ENCODE peak calls at places on chromosomes 7 and 10, in six cellular contexts. D is breast epithelium, J is tibial artery, B is endothelial cell of umbilical vein, A is GM23248, L is heart right ventricle. P is an unnamed sample.

GRCh38 chr7:26508917-26509316 is 217.3 kb downstream of the SNX10 start:
- DNase-seq in A (no peak), L (no peak), B (no peak), J (no peak), D (no peak), P (no peak)

GRCh38 chr10:95201736-95202135 is 7.7 kb downstream of the ACSM6 start:
- DNase-seq in B (no peak), D (no peak), J (no peak), L (no peak), A (peak; percentile 74), P (no peak)

GRCh38 chr7:138755331-138755747 is 42.5 kb upstream of the TMEM213 start:
- DNase-seq in A (no peak), L (no peak), D (no peak), J (no peak), B (no peak), P (no peak)

GRCh38 chr10:71795248-71795647 is 21.9 kb upstream of the VSIR start:
- DNase-seq in B (peak; percentile 24), L (no peak), A (peak; percentile 49), J (no peak), D (no peak), P (no peak)

GRCh38 chr10:18793951-18794350 is 134.7 kb downstream of the ARL5B start:
- DNase-seq in A (peak; percentile 32), J (no peak), D (no peak), L (no peak), B (no peak), P (no peak)

GRCh38 chr7:23343806-23344500 is 44.8 kb downstream of the MALSU1 start:
- DNase-seq in B (peak; percentile 26), D (no peak), L (no peak), A (no peak), J (no peak), P (no peak)

GRCh38 chr7:148253629-148254028 is 336.9 kb upstream of the C7orf33 start:
- DNase-seq in B (no peak), J (no peak), D (no peak), L (no peak), A (no peak), P (no peak)

GRCh38 chr7:149254181-149254858 is 7.7 kb upstream of the ZNF783 start:
- DNase-seq in J (no peak), D (peak; percentile 41), B (no peak), L (no peak), A (no peak), P (no peak)

GRCh38 chr7:1388936-1389335 is 70.3 kb downstream of the MICALL2 start:
- DNase-seq in L (no peak), A (no peak), J (no peak), D (no peak), B (no peak), P (no peak)

DNA sequence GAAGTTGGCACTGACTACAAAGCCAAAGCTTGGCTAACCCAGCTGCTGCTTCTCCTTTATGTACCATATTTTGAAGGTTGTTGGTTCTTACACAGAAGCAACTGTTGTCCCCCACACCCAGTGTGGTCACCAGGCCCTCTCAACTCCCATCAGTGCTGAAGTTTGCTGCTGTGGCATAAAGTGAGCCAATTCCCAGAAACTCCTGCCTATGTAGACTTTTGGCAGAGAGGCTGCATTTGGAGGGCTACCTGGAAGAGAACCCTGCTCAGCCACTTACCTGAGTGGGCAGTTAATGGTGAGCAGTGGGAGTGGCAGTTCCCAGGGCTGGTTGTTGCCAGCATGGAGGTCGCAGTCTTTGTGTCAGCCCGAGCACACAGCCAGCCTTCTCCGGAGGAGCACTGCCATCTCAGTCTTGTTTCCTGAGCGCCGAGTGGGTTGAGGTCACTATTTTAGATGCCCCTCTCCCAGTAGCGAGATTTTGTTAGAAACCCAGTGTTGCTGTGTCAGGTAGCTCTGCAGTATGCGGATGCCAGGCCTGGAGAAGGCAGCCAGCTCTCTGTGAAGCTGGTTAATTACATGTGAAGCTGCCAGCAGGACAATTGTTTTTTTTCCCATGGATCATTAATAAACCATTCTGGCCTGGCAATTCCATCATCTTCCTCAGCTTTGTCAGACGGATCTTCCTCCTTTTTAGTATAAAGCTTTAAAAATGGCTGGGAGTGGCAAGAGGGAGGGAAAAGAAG is 24.5 kb downstream of the LRRC4 start:
- DNase-seq in A (no peak), D (no peak), J (no peak), B (no peak), L (no peak), P (peak; percentile 23)
- H3K27ac ChIP-seq in A (no peak overlapping the region), D (no peak overlapping the region), J (no peak overlapping the region), B (no peak overlapping the region), L (no peak overlapping the region), P (no peak overlapping the region)

DNA sequence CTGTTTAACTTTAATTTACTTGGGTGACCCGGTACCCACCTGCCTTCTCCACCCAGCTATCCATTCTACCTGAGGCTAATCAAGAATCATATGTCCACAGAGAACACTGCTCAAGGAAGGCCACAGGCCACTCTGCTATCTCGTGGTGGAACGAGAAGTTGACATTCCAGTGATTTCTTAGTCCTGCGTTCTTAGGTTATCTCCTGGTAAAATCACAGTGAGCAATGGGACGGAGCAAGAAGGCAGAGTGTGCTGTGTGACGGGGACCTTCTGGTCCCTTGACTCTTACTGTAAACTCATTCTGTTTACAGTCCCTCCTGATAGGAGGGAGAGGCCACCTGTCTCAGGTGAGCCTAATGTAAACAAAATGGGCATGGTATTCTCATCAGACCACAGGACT is 256.6 kb downstream of the TNS3 start:
- DNase-seq in B (no peak), J (no peak), L (no peak), D (no peak), A (no peak), P (no peak)
- H3K4me1 ChIP-seq in B (peaks cover 32% of the 10 kb centered on the region), J (peaks cover 34% of the 10 kb centered on the region), L (peaks cover 73% of the 10 kb centered on the region), D (peaks cover 10% of the 10 kb centered on the region), A (peaks cover 34% of the 10 kb centered on the region), P (peaks cover 5% of the 10 kb centered on the region)

GRCh38 chr10:125128397-125129075 is 31.8 kb downstream of the CTBP2 start:
- DNase-seq in A (peak; percentile 14), L (no peak), J (no peak), D (no peak), B (no peak), P (no peak)

GRCh38 chr10:125132331-125132730 is 28.0 kb downstream of the CTBP2 start:
- DNase-seq in D (no peak), A (no peak), B (no peak), L (no peak), J (no peak), P (no peak)

GRCh38 chr10:125129076-125129458 is 31.3 kb downstream of the CTBP2 start:
- DNase-seq in J (no peak), D (no peak), B (no peak), L (no peak), A (no peak), P (no peak)

GRCh38 chr10:125130886-125131285 is 29.5 kb downstream of the CTBP2 start:
- DNase-seq in D (no peak), B (no peak), J (no peak), L (no peak), A (no peak), P (peak; percentile 46)

DNA sequence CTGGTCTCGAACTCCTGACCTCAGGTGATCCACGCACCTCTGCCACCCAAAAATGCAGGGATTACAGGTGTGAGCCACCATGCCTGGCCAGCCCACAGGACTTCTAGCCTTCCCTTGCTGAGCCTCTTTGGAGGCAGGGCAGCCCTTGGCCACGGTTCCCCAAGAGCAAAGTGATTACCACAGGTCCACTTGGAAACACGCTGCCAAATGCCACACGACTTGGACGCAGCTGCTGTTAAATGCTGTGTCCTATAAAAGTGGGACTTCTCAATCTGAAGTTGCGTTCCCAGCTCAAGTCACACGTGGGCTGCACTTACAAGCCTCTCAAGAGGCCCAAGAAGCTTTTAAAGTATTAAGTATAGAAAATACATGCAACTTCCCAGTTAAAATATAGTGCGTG is 30.1 kb downstream of the CTBP2 start:
- DNase-seq in J (no peak), A (no peak), D (no peak), B (no peak), L (no peak), P (no peak)
- H3K27me3 ChIP-seq in J (no peaks in the 10 kb centered on the region), A (no peaks in the 10 kb centered on the region), D (no peaks in the 10 kb centered on the region), B (no peaks in the 10 kb centered on the region), L (no peaks in the 10 kb centered on the region), P (no peaks in the 10 kb centered on the region)

GRCh38 chr7:95006010-95006409 is 98.6 kb downstream of the PPP1R9A start:
- DNase-seq in J (no peak), D (no peak), A (no peak), L (no peak), B (no peak), P (no peak)

GRCh38 chr7:95012001-95012400 is 104.6 kb downstream of the PPP1R9A start:
- DNase-seq in D (no peak), J (no peak), B (no peak), A (peak; percentile 21), L (no peak), P (no peak)

GRCh38 chr7:95011156-95011928 is 103.9 kb downstream of the PPP1R9A start:
- DNase-seq in D (no peak), J (no peak), A (peak; percentile 87), B (no peak), L (no peak), P (no peak)
- H3K27ac ChIP-seq in D (no peak overlapping the region), J (no peak overlapping the region), A (peak overlapping the region; percentile 57), B (no peak overlapping the region), L (no peak overlapping the region), P (no peak overlapping the region)

GRCh38 chr7:96304573-96304972 is 17.3 kb downstream of the SLC25A13 start:
- DNase-seq in L (no peak), B (no peak), D (no peak), J (no peak), A (peak; percentile 27), P (no peak)
- H3K4me1 ChIP-seq in L (peaks cover 50% of the 10 kb centered on the region), B (no peaks in the 10 kb centered on the region), D (no peaks in the 10 kb centered on the region), J (no peaks in the 10 kb centered on the region), A (peaks cover 18% of the 10 kb centered on the region), P (no peaks in the 10 kb centered on the region)